ENCODE peak calls at places on chromosomes 12 and 14, in five cellular contexts. One of them, this sample, is unnamed.

GRCh38 chr14:68791078-68791983 is 1.5 kb downstream of the ZFP36L1 start:
- DNase-seq in GM12878: no peak
- DNase-seq in endothelial cell of umbilical vein: peak; percentile 35
- DNase-seq in K562: no peak
- DNase-seq in HepG2: no peak
- DNase-seq in this sample: no peak

GRCh38 chr12:52359511-52360103 is 7.7 kb downstream of the KRT85 start:
- DNase-seq in HepG2: no peak
- DNase-seq in K562: no peak
- DNase-seq in GM12878: no peak
- DNase-seq in endothelial cell of umbilical vein: no peak
- DNase-seq in this sample: no peak

GRCh38 chr12:47753021-47754001 is 5.4 kb downstream of the RAPGEF3 start:
- DNase-seq in endothelial cell of umbilical vein: peak; percentile 73
- DNase-seq in K562: no peak
- DNase-seq in HepG2: no peak
- DNase-seq in GM12878: no peak
- DNase-seq in this sample: no peak

GRCh38 chr14:100286484-100287191 is 19.6 kb downstream of the SLC25A29 start:
- DNase-seq in K562: no peak
- DNase-seq in endothelial cell of umbilical vein: no peak
- DNase-seq in GM12878: no peak
- DNase-seq in HepG2: no peak
- DNase-seq in this sample: no peak

GRCh38 chr14:54127526-54127925 is 170.9 kb upstream of the BMP4 start:
- DNase-seq in HepG2: no peak
- DNase-seq in endothelial cell of umbilical vein: peak; percentile 36
- DNase-seq in K562: no peak
- DNase-seq in GM12878: no peak
- DNase-seq in this sample: no peak

GRCh38 chr14:88565427-88565826 is 2.6 kb downstream of the ZC3H14 start:
- DNase-seq in K562: no peak
- DNase-seq in endothelial cell of umbilical vein: no peak
- DNase-seq in HepG2: no peak
- DNase-seq in GM12878: no peak
- DNase-seq in this sample: no peak

GRCh38 chr14:24921903-24922302 is 128.0 kb downstream of the STXBP6 start:
- DNase-seq in HepG2: no peak
- DNase-seq in endothelial cell of umbilical vein: no peak
- DNase-seq in GM12878: no peak
- DNase-seq in K562: no peak
- DNase-seq in this sample: no peak

GRCh38 chr14:102777711-102778615 is 714 bp downstream of the TRAF3 start:
- DNase-seq in endothelial cell of umbilical vein: no peak
- DNase-seq in HepG2: no peak
- DNase-seq in K562: peak; percentile 73
- DNase-seq in GM12878: no peak
- DNase-seq in this sample: no peak

GRCh38 chr12:111819191-111820158 is 22.6 kb upstream of the MAPKAPK5 start:
- DNase-seq in HepG2: no peak
- DNase-seq in endothelial cell of umbilical vein: no peak
- DNase-seq in GM12878: no peak
- DNase-seq in K562: no peak
- DNase-seq in this sample: no peak

GRCh38 chr14:55721353-55721752 is 141.3 kb downstream of the KTN1 start:
- DNase-seq in K562: no peak
- DNase-seq in endothelial cell of umbilical vein: peak; percentile 60
- DNase-seq in GM12878: no peak
- DNase-seq in HepG2: no peak
- DNase-seq in this sample: no peak

GRCh38 chr12:57904848-57905811 is 36.2 kb upstream of the ATP23 start:
- DNase-seq in GM12878: peak; percentile 46
- DNase-seq in K562: peak; percentile 83
- DNase-seq in HepG2: peak; percentile 82
- DNase-seq in endothelial cell of umbilical vein: peak; percentile 92
- DNase-seq in this sample: peak; percentile 79
- TF ChIP-seq POLR2AphosphoS5 in GM12878: no peak
- TF ChIP-seq POLR2AphosphoS5 in K562: no peak
- TF ChIP-seq POLR2AphosphoS5 in HepG2: no peak
- TF ChIP-seq POLR2AphosphoS5 in endothelial cell of umbilical vein: no peak
- TF ChIP-seq POLR2AphosphoS5 in this sample: no peak

DNA sequence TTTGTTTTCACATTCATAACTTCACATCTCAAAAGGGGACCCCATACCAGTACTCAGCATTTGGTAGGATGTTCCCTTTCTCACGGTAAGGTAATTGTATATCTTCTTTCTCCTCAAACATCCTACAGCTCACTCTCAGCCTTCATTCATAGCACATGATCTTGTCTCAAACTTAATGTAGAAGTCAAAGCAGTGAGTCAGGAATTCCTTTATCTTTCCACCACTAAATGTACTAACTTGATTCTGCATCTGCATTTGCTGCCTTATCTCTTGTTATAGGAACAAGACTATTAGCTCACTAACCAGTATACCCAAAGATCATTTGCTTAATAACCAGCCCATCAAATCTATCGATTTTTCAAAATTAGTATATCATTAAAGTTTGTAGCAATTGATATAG is 22.9 kb downstream of the CPSF2 start:
- DNase-seq in HepG2: no peak
- DNase-seq in K562: no peak
- DNase-seq in GM12878: no peak
- DNase-seq in endothelial cell of umbilical vein: no peak
- DNase-seq in this sample: no peak
- H3K36me3 ChIP-seq in HepG2: peaks cover 71% of the 10 kb centered on the region
- H3K36me3 ChIP-seq in K562: peaks cover 77% of the 10 kb centered on the region
- H3K36me3 ChIP-seq in GM12878: peaks cover 2% of the 10 kb centered on the region
- H3K36me3 ChIP-seq in endothelial cell of umbilical vein: peaks cover 27% of the 10 kb centered on the region
- H3K36me3 ChIP-seq in this sample: peaks cover 77% of the 10 kb centered on the region

DNA sequence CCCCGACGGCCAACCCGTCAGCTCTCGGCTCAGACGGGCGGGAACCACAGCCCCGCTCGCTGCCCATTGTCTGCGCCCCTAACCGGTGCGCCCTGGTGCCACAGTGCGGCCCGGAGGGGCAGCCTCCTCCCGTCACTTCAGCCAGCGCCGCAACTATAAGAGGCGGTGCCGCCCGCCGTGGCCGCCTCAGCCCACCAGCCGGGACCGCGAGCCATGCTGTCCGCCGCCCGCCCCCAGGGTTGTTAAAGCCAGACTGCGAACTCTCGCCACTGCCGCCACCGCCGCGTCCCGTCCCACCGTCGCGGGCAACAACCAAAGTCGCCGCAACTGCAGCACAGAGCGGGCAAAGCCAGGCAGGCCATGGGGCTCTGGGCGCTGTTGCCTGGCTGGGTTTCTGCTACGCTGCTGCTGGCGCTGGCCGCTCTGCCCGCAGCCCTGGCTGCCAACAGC is at the start of gene WNT1:
- DNase-seq in K562: no peak
- DNase-seq in GM12878: no peak
- DNase-seq in HepG2: no peak
- DNase-seq in endothelial cell of umbilical vein: no peak
- DNase-seq in this sample: no peak
- TF ChIP-seq EZH2 in K562: no peak
- TF ChIP-seq EZH2 in GM12878: no peak
- TF ChIP-seq EZH2 in HepG2: no peak
- TF ChIP-seq EZH2 in endothelial cell of umbilical vein: peak; percentile 97
- TF ChIP-seq EZH2 in this sample: peak; percentile 70

DNA sequence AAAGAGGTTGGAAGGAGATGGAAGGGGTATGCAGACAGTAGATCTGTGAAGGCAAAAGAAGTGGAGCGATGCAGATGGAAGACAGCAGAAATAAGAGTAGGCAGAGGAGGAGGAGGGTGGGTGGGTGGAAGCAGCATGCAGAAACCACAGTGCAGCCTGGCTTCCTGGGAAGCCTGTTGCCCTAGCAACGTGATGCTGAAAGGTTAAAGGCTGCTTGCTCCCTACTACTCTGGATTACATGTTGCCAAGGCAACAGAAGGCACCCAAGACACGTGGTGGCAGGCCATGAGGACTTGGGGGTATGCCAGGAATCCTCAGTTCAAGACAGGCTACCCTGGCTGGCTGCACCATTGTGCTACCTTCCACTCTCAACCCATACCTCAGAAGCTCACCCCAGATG is 129.6 kb downstream of the GRIN2B start:
- DNase-seq in endothelial cell of umbilical vein: no peak
- DNase-seq in K562: no peak
- DNase-seq in GM12878: no peak
- DNase-seq in HepG2: no peak
- DNase-seq in this sample: no peak
- TF ChIP-seq POLR2AphosphoS5 in endothelial cell of umbilical vein: no peak
- TF ChIP-seq POLR2AphosphoS5 in K562: no peak
- TF ChIP-seq POLR2AphosphoS5 in GM12878: no peak
- TF ChIP-seq POLR2AphosphoS5 in HepG2: no peak
- TF ChIP-seq POLR2AphosphoS5 in this sample: no peak

DNA sequence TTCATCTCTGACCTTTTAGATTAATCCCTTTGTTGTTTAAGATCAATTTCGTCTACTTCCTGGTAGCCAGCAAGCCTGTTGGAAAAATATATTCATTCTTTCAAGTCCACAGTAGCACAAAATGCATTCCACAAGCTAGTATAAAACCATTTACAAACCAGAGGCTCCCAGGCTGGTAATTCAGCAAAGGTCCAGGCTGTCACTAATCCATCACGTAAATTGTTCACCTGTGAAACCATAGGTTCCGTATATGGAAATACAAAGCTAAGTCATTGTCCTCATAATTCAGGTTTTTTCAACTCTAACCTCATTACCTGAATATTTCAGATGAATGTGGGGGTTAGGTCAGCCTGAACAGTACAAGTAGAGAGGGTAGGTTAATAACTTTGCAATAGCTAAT is 232.6 kb downstream of the SEC23A start:
- DNase-seq in endothelial cell of umbilical vein: peak; percentile 65
- DNase-seq in K562: no peak
- DNase-seq in HepG2: no peak
- DNase-seq in GM12878: no peak
- DNase-seq in this sample: no peak
- H3K36me3 ChIP-seq in endothelial cell of umbilical vein: no peaks in the 10 kb centered on the region
- H3K36me3 ChIP-seq in K562: no peaks in the 10 kb centered on the region
- H3K36me3 ChIP-seq in HepG2: no peaks in the 10 kb centered on the region
- H3K36me3 ChIP-seq in GM12878: no peaks in the 10 kb centered on the region
- H3K36me3 ChIP-seq in this sample: no peaks in the 10 kb centered on the region

DNA sequence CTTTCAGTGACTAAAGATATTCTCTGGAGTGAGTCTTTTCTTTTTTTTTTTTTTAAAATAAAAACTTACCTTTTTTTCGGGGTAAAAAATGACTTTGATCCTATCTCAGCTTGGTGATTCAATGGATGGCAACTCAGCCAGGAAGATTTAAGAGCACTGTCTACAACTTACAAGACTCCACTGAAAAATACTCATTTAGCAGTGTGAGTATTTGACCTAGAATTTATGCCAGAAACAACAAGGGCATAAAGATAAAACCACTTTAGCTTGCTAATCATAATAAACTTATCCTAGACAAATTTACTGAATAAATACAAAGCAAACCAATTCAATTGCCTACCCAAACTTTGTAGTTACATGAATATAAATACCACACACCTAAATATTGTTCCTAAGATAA is 446.6 kb downstream of the RPS29 start:
- DNase-seq in GM12878: no peak
- DNase-seq in HepG2: no peak
- DNase-seq in K562: no peak
- DNase-seq in endothelial cell of umbilical vein: no peak
- DNase-seq in this sample: no peak
- TF ChIP-seq EZH2 in GM12878: no peak
- TF ChIP-seq EZH2 in HepG2: no peak
- TF ChIP-seq EZH2 in K562: no peak
- TF ChIP-seq EZH2 in endothelial cell of umbilical vein: no peak
- TF ChIP-seq EZH2 in this sample: no peak

DNA sequence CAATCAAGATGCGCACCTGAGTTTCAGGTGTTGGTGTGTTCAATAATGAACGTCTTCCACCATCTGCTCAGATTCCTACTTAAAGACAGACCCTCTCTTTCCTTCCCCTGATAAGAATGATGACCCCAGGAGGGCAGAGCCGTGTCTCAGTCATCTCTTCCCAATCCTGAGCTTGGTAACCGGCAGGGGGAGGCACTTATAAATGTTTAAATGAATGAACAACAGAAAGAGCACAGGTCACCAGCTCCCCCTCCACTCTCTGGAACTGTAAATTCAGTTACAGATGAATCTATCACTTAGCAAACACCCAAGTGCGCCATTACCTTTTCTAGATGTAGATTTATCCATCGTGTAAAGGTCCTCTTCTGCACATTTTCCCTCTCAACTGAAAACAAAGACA is 72.4 kb upstream of the DICER1 start:
- DNase-seq in endothelial cell of umbilical vein: no peak
- DNase-seq in K562: no peak
- DNase-seq in GM12878: no peak
- DNase-seq in HepG2: peak; percentile 35
- DNase-seq in this sample: no peak
- TF ChIP-seq POLR2AphosphoS5 in endothelial cell of umbilical vein: no peak
- TF ChIP-seq POLR2AphosphoS5 in K562: no peak
- TF ChIP-seq POLR2AphosphoS5 in GM12878: no peak
- TF ChIP-seq POLR2AphosphoS5 in HepG2: no peak
- TF ChIP-seq POLR2AphosphoS5 in this sample: no peak